ENCODE peak calls at places on chromosomes 3 and 15, in eight cellular contexts. A is fibroblast of the aortic adventitia, V is HCT116, Z is astrocyte of the spinal cord, S is fibroblast of mammary gland, C is GM13977, K is fibroblast of lung, L is gastrocnemius medialis. X is an unnamed sample.

GRCh38 chr3:105385868-105386508 is 19.3 kb downstream of the ALCAM start:
- DNase-seq in A (peak; percentile 13), V (no peak), Z (no peak), S (no peak), C (no peak), K (no peak), L (no peak), X (no peak)

GRCh38 chr15:33678606-33679005 is 289.7 kb upstream of the CHRM5 start:
- DNase-seq in A (no peak), V (no peak), Z (no peak), S (no peak), C (no peak), K (no peak), L (no peak), X (no peak)

GRCh38 chr3:134627831-134628230 is 23.0 kb downstream of the KY start:
- DNase-seq in A (peak; percentile 33), V (no peak), Z (no peak), S (peak; percentile 65), C (no peak), K (no peak), L (no peak), X (no peak)

GRCh38 chr3:102034639-102035038 is 185.3 kb downstream of the NFKBIZ start:
- DNase-seq in A (no peak), V (no peak), Z (peak; percentile 20), S (no peak), C (peak; percentile 20), K (no peak), L (no peak), X (no peak)

GRCh38 chr3:195895900-195896360 is 12.4 kb downstream of the TNK2 start:
- DNase-seq in A (no peak), V (no peak), Z (no peak), S (no peak), C (peak; percentile 81), K (no peak), L (peak; percentile 73), X (peak; percentile 75)

GRCh38 chr15:79944625-79945024 is 26.4 kb downstream of the BCL2A1 start:
- DNase-seq in A (no peak), V (no peak), Z (no peak), S (no peak), C (no peak), K (no peak), L (no peak), X (no peak)

GRCh38 chr15:68204776-68205557 is at the start of gene CALML4:
- DNase-seq in A (peak; percentile 65), V (no peak), Z (peak; percentile 33), S (peak; percentile 35), C (peak; percentile 13), K (peak; percentile 47), L (peak; percentile 67), X (peak; percentile 62)

GRCh38 chr3:148077318-148077923 is 620.3 kb upstream of the AGTR1 start:
- DNase-seq in A (peak; percentile 52), V (peak; percentile 26), Z (peak; percentile 70), S (peak; percentile 48), C (peak; percentile 13), K (peak; percentile 16), L (no peak), X (no peak)

GRCh38 chr15:79849789-79850188 is 47.0 kb downstream of the MTHFS start:
- DNase-seq in A (peak; percentile 51), V (no peak), Z (peak; percentile 50), S (peak; percentile 52), C (no peak), K (peak; percentile 21), L (no peak), X (no peak)

GRCh38 chr3:151795276-151795675 is 18.6 kb upstream of the AADAC start:
- DNase-seq in A (peak; percentile 89), V (no peak), Z (peak; percentile 70), S (peak; percentile 91), C (no peak), K (peak; percentile 87), L (no peak), X (no peak)

GRCh38 chr15:52778457-52778856 is 11.7 kb downstream of the ONECUT1 start:
- DNase-seq in A (no peak), V (no peak), Z (no peak), S (no peak), C (no peak), K (no peak), L (no peak), X (no peak)

GRCh38 chr3:17941766-17942165 is 199.3 kb upstream of the TBC1D5 start:
- DNase-seq in A (no peak), V (no peak), Z (no peak), S (no peak), C (no peak), K (peak; percentile 43), L (no peak), X (no peak)

GRCh38 chr3:71515640-71516383 is 67.7 kb downstream of the FOXP1 start:
- DNase-seq in A (no peak), V (no peak), Z (peak; percentile 44), S (no peak), C (no peak), K (no peak), L (no peak), X (no peak)

GRCh38 chr3:45947361-45947760 is 4.1 kb downstream of the CXCR6 start:
- DNase-seq in A (no peak), V (no peak), Z (no peak), S (no peak), C (no peak), K (no peak), L (no peak), X (no peak)

GRCh38 chr15:70281811-70282307 is 184.1 kb upstream of the TLE3 start:
- DNase-seq in A (peak; percentile 69), V (no peak), Z (peak; percentile 46), S (peak; percentile 80), C (no peak), K (peak; percentile 75), L (no peak), X (no peak)

GRCh38 chr3:72274511-72275295 is 489.8 kb upstream of the PROK2 start:
- DNase-seq in A (peak; percentile 85), V (no peak), Z (peak; percentile 80), S (peak; percentile 88), C (no peak), K (peak; percentile 80), L (peak; percentile 28), X (peak; percentile 27)

GRCh38 chr3:20064796-20065564 is 24.7 kb downstream of the KAT2B start:
- DNase-seq in A (no peak), V (no peak), Z (no peak), S (no peak), C (no peak), K (no peak), L (no peak), X (no peak)

GRCh38 chr3:103794656-103795055 is 1359.8 kb downstream of the ZPLD1 start:
- DNase-seq in A (no peak), V (no peak), Z (no peak), S (no peak), C (no peak), K (no peak), L (no peak), X (no peak)
- TF ChIP-seq CTCF in A (no peak), V (peak; percentile 30), Z (peak; percentile 23), S (no peak), C (peak; percentile 27), K (no peak), L (no peak), X (no peak)

GRCh38 chr3:196951371-196951770 is 9.0 kb upstream of the NCBP2 start:
- DNase-seq in A (no peak), V (no peak), Z (no peak), S (no peak), C (no peak), K (no peak), L (no peak), X (no peak)

GRCh38 chr3:196949750-196950149 is 7.4 kb upstream of the NCBP2 start:
- DNase-seq in A (no peak), V (no peak), Z (no peak), S (no peak), C (no peak), K (no peak), L (no peak), X (no peak)

GRCh38 chr3:196947860-196948441 is 5.6 kb upstream of the NCBP2 start:
- DNase-seq in A (no peak), V (no peak), Z (no peak), S (no peak), C (no peak), K (no peak), L (no peak), X (no peak)

GRCh38 chr3:196948442-196949365 is 6.4 kb upstream of the NCBP2 start:
- DNase-seq in A (no peak), V (no peak), Z (no peak), S (peak; percentile 16), C (peak; percentile 17), K (no peak), L (no peak), X (no peak)

GRCh38 chr3:196947136-196947859 is 5.0 kb upstream of the NCBP2 start:
- DNase-seq in A (no peak), V (no peak), Z (no peak), S (no peak), C (peak; percentile 19), K (no peak), L (no peak), X (no peak)
- TF ChIP-seq CTCF in A (no peak), V (no peak), Z (peak; percentile 33), S (no peak), C (no peak), K (no peak), L (no peak), X (no peak)

GRCh38 chr3:183369626-183370025 is 58.8 kb downstream of the MCF2L2 start:
- DNase-seq in A (no peak), V (no peak), Z (no peak), S (peak; percentile 61), C (no peak), K (no peak), L (no peak), X (no peak)
- TF ChIP-seq CTCF in A (no peak), V (no peak), Z (no peak), S (no peak), C (no peak), K (no peak), L (no peak), X (no peak)

DNA sequence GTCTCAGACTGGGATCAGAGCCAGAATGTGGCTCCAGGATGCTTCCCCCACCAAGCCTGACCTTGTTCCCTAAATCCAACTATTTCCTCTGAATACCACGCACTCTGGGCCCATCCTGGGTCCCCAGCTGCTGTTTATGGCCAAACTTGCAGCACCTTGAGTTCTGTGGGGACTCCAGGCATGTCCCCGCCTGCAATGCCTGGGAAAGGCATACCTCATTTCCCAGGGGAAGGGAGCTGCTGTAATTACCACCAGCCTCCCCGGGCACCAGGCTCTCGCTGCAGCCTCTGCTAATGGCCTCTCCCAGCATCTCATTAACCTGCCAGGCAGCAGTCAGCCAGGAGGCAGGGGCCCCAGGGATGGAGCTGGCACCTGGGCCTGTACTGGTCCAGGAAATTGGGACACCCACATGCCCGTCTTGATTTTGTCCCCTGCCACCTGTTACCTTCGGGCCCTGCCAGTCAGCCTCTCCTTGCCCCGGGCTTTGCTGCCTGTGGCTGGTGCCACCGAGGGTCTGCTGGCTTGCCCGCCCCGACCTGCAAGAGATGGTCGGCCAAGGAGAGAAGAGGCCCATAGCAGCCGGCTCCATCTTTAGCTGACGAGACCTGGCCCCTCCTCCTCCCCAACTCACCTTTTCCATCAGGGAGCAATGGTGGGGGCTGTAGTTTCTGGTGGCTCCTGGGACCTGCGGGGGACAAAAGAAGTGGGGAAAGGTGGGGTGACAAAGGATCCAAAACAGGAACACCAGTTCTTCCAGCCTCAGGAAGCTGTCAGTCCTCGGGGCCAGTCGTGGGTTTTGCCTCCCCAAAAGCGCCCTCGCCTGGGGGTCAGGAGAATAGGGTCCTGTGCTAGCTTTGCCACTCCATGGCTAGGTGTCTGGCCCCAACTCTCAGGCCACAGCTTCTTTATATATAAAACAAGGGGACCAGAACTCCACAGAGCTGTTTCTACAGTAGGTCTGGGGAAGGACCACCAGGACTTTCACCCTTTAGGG is 4.3 kb downstream of the CCDC9B start:
- DNase-seq in A (no peak), V (no peak), Z (no peak), S (no peak), C (peak; percentile 81), K (no peak), L (no peak), X (no peak)
- TF ChIP-seq CTCF in A (no peak), V (no peak), Z (peak; percentile 12), S (no peak), C (peak; percentile 70), K (no peak), L (no peak), X (peak; percentile 17)